ENCODE peak calls at places on chromosomes 7 and 10, in ten cellular contexts. F, N, M, P, W, T, H, I, V and J are unnamed samples.

GRCh38 chr7:13312327-13312726 is 624.9 kb downstream of the ARL4A start:
- DNase-seq in P (no peak), T (no peak), I (no peak), N (no peak), F (no peak), W (no peak), M (no peak), H (no peak), V (no peak), J (peak; percentile 67)

GRCh38 chr10:27747096-27747451 is 1.5 kb upstream of the MKX start:
- DNase-seq in W (no peak), H (no peak), M (no peak), N (peak; percentile 41), T (no peak), P (no peak), V (no peak), I (no peak), F (no peak), J (peak; percentile 58)

GRCh38 chr10:6083523-6084475 is 5.0 kb upstream of the RBM17 start:
- DNase-seq in M (no peak), H (no peak), N (no peak), W (no peak), I (peak; percentile 13), V (no peak), F (no peak), T (no peak), P (no peak), J (no peak)

GRCh38 chr10:21184216-21184615 is 287.1 kb upstream of the NEBL start:
- DNase-seq in I (no peak), T (no peak), N (no peak), M (peak; percentile 16), H (no peak), W (no peak), P (no peak), F (no peak), V (no peak), J (no peak)

GRCh38 chr10:7756360-7756992 is 31.3 kb downstream of the KIN start:
- DNase-seq in N (peak; percentile 16), V (no peak), P (peak; percentile 55), T (no peak), I (peak; percentile 4), M (no peak), F (no peak), H (peak; percentile 34), W (no peak), J (peak; percentile 55)

GRCh38 chr7:99098824-99099498 is 44.9 kb downstream of the SMURF1 start:
- DNase-seq in M (no peak), T (no peak), N (peak; percentile 30), I (no peak), P (no peak), F (no peak), H (no peak), V (no peak), W (no peak), J (no peak)

GRCh38 chr10:78215645-78216044 is 182.0 kb downstream of the RPS24 start:
- DNase-seq in W (peak; percentile 84), I (no peak), H (no peak), V (peak; percentile 89), N (no peak), M (no peak), F (peak; percentile 66), P (no peak), T (peak; percentile 98), J (no peak)

GRCh38 chr10:124589491-124590006 is 127.9 kb downstream of the LHPP start:
- DNase-seq in M (no peak), V (no peak), T (no peak), I (no peak), W (no peak), F (peak; percentile 10), P (no peak), H (peak; percentile 73), N (peak; percentile 65), J (no peak)

GRCh38 chr7:2520131-2520807 is 695 bp downstream of the LFNG start:
- DNase-seq in F (peak; percentile 39), V (no peak), W (no peak), N (peak; percentile 82), H (no peak), M (no peak), P (no peak), T (no peak), I (no peak), J (peak; percentile 77)
- H3K27me3 ChIP-seq in F (peaks cover 23% of the 10 kb centered on the region), V (no peaks in the 10 kb centered on the region), W (peaks cover 39% of the 10 kb centered on the region), N (peaks cover 20% of the 10 kb centered on the region), H (peaks cover 8% of the 10 kb centered on the region), M (no peaks in the 10 kb centered on the region), P (no peaks in the 10 kb centered on the region), T (peaks cover 59% of the 10 kb centered on the region), I (no peaks in the 10 kb centered on the region), J (peaks cover 34% of the 10 kb centered on the region)

GRCh38 chr10:69643779-69644657 is 14.0 kb downstream of the FAM241B start:
- DNase-seq in M (no peak), V (no peak), I (no peak), P (no peak), H (no peak), N (no peak), W (no peak), F (no peak), T (peak; percentile 39), J (no peak)

GRCh38 chr10:69645751-69646687 is 16.0 kb downstream of the FAM241B start:
- DNase-seq in V (no peak), F (no peak), N (peak; percentile 74), H (no peak), I (no peak), T (peak; percentile 36), W (no peak), P (peak; percentile 28), M (no peak), J (peak; percentile 83)

GRCh38 chr10:69646688-69647060 is 16.6 kb downstream of the FAM241B start:
- DNase-seq in I (no peak), W (no peak), N (no peak), T (no peak), H (no peak), V (no peak), F (no peak), P (no peak), M (no peak), J (no peak)

GRCh38 chr10:69645296-69645665 is 15.2 kb downstream of the FAM241B start:
- DNase-seq in W (no peak), P (no peak), V (no peak), T (peak; percentile 44), F (no peak), M (no peak), H (no peak), N (peak; percentile 52), I (no peak), J (peak; percentile 51)

DNA sequence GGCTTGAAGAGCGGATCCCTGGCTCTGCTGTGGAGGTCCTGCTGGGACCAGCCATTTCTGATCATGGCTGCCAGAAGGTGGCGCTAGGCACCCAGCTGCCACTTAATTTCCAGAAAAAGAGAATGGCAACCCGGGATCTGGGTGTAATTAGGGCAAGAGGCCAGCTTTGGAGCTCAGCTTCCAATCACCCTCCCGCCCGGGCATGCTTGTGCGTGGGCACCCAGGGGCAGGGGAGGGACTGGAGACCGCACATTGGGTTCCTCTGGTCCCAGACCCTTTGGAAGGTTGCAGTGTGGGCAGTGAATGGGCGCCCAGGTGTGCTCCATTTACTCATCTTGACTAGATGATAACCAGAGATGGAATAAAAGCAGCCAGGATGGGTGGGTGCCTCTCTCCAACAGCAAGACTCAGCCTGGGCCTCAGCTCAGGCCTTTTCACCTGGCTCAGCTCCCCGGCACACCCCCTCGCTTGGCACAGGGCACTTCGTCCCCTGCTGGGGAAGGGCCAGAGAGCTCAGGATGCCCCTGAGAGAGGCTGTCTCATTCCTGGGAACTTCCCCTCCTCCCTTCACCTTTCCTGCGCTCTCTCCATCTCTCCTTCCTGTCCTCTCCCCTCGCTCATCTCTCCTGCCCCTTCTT is 14.7 kb downstream of the FAM241B start:
- DNase-seq in H (peak; percentile 61), V (peak; percentile 62), W (no peak), P (peak; percentile 70), N (peak; percentile 94), M (no peak), F (peak; percentile 42), T (peak; percentile 65), I (peak; percentile 19), J (peak; percentile 94)
- H3K27me3 ChIP-seq in H (peaks cover 8% of the 10 kb centered on the region), V (no peaks in the 10 kb centered on the region), W (no peaks in the 10 kb centered on the region), P (no peaks in the 10 kb centered on the region), N (no peaks in the 10 kb centered on the region), M (peaks cover 15% of the 10 kb centered on the region), F (no peaks in the 10 kb centered on the region), T (peaks cover 4% of the 10 kb centered on the region), I (no peaks in the 10 kb centered on the region), J (peaks cover 6% of the 10 kb centered on the region)

DNA sequence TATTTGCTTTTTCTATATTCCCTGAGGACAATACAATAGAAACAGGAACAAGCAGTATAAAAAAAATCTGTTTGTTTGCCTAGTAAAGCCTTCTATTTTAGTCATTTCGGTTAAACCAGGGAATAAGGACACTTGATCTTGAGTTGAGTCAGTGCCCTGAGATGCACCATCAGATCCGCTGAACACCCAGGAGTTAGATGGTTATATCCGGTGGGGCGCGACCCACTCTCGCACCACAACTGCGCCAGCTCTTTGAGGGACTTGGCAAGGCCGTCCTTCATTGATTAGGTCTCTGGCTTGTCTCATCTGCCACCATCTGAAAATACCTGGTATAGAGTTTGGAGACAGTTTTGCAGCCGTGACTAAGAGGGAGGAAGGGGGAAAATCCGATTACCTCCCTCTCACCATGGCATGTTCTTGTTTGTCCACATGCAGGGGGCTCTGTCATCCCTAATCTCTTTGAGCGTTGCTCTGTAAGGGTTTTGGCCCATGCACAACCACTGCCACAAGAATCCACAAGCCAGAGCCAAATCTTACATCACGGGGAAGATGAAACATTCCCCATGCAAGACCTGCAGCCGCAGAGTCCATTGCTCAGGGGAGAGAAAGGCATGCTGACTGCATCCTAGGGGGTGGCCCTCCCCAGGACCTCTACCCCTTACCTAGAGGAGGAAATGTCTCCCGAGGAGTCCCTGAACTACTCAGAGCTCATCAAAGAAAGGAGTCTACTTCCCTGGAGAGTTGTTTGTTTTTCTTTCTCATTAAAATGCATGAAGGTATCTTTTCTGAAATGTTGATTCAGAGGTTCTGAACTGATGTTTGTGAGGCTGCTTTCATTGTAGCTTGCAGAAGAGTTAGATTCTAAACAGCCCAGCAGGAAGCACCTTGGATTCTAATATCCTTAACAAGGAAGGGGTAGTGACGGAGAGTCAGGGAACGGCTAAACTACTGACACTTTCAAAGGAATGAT is 101.6 kb upstream of the FAM171A1 start:
- DNase-seq in H (no peak), P (no peak), F (no peak), V (no peak), I (no peak), N (peak; percentile 36), T (no peak), W (no peak), M (no peak), J (peak; percentile 80)
- H3K27me3 ChIP-seq in H (no peaks in the 10 kb centered on the region), P (no peaks in the 10 kb centered on the region), F (no peaks in the 10 kb centered on the region), V (no peaks in the 10 kb centered on the region), I (peaks cover 9% of the 10 kb centered on the region), N (peaks cover 77% of the 10 kb centered on the region), T (no peaks in the 10 kb centered on the region), W (no peaks in the 10 kb centered on the region), M (no peaks in the 10 kb centered on the region), J (peaks cover 8% of the 10 kb centered on the region)

GRCh38 chr10:97771055-97771811 is 566 bp downstream of the SFRP5 start:
- DNase-seq in W (no peak), I (no peak), F (no peak), V (no peak), H (no peak), N (peak; percentile 88), M (no peak), T (no peak), P (no peak), J (peak; percentile 86)
- H3K27me3 ChIP-seq in W (peaks cover 16% of the 10 kb centered on the region), I (peaks cover 30% of the 10 kb centered on the region), F (peaks cover 45% of the 10 kb centered on the region), V (no peaks in the 10 kb centered on the region), H (peaks cover 37% of the 10 kb centered on the region), N (peaks cover 48% of the 10 kb centered on the region), M (peaks cover 49% of the 10 kb centered on the region), T (peaks cover 53% of the 10 kb centered on the region), P (no peaks in the 10 kb centered on the region), J (peaks cover 67% of the 10 kb centered on the region)